ENCODE peak calls at places on chromosomes 4 and X, in six cellular contexts. A, S, O, E, V and K are unnamed samples.

GRCh38 chr4:24930136-24930535 is 17.3 kb upstream of the CCDC149 start:
- DNase-seq in A (no peak), S (no peak), O (no peak), E (no peak), V (no peak), K (no peak)

GRCh38 chr4:159341486-159341885 is 238.6 kb downstream of the RAPGEF2 start:
- DNase-seq in A (no peak), S (no peak), O (no peak), E (no peak), V (no peak), K (no peak)

GRCh38 chr4:53592686-53593641 is 1.7 kb upstream of the LNX1 start:
- DNase-seq in A (no peak), S (peak; percentile 69), O (peak; percentile 77), E (peak; percentile 77), V (peak; percentile 80), K (no peak)

GRCh38 chr4:38509551-38509950 is 154.4 kb upstream of the KLF3 start:
- DNase-seq in A (no peak), S (no peak), O (no peak), E (no peak), V (no peak), K (peak; percentile 80)

GRCh38 chrX:116243039-116243438 is 72.5 kb downstream of the AGTR2 start:
- DNase-seq in A (no peak), S (no peak), O (no peak), E (no peak), V (no peak), K (no peak)

GRCh38 chr4:1047106-1047975 is 35.9 kb downstream of the FGFRL1 start:
- DNase-seq in A (peak; percentile 67), S (peak; percentile 38), O (peak; percentile 54), E (peak; percentile 85), V (no peak), K (no peak)

GRCh38 chrX:15207384-15207783 is 62.5 kb downstream of the ASB9 start:
- DNase-seq in A (no peak), S (no peak), O (no peak), E (no peak), V (no peak), K (no peak)

GRCh38 chr4:84085986-84086385 is 413.1 kb downstream of the NKX6-1 start:
- DNase-seq in A (no peak), S (no peak), O (no peak), E (no peak), V (no peak), K (no peak)

GRCh38 chr4:53712326-53712725 is 121.0 kb upstream of the LNX1 start:
- DNase-seq in A (no peak), S (no peak), O (no peak), E (peak; percentile 28), V (no peak), K (no peak)

GRCh38 chrX:123254457-123254856 is 70.4 kb downstream of the GRIA3 start:
- DNase-seq in A (no peak), S (no peak), O (no peak), E (no peak), V (no peak), K (no peak)

DNA sequence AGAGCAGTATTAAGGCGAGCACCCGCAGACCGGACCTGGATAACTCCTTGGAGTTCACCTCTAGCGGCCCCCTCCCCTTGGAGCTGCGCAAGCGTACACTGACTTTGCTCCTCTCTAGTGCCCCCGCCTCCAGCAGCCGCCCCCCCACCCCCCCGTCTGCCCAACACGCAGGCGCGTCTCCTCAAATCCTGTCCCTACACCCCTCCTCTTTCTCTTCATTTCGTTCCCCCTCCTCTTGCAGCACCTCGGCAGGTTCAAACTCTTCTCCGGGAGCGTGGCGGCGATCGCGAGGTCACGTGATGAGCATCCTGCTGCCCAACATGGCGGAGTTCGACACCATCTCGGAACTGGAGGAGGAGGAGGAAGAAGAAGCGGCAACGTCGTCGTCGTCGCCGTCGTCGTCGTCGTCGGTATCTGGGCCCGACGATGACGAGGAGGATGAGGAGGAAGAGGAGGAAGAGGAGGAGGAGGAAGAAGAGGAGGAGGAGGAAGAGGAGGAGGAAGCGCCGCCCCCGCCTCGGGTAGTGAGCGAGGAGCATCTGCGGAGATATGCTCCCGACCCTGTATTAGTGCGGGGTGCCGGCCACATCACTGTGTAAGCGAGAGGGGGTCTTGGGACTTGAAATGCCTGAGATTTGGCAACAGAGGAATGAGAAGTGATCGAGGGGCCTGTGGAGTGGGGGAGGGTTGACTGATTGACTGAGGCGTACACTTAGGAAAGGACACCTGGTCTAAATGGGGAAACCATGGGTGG is at the start of gene CHIC1:
- DNase-seq in A (peak; percentile 85), S (peak; percentile 66), O (peak; percentile 65), E (peak; percentile 55), V (peak; percentile 70), K (peak; percentile 93)
- TF ChIP-seq POLR2AphosphoS5 in A (peak; percentile 8), S (no peak), O (peak; percentile 72), E (no peak), V (no peak), K (peak; percentile 12)

DNA sequence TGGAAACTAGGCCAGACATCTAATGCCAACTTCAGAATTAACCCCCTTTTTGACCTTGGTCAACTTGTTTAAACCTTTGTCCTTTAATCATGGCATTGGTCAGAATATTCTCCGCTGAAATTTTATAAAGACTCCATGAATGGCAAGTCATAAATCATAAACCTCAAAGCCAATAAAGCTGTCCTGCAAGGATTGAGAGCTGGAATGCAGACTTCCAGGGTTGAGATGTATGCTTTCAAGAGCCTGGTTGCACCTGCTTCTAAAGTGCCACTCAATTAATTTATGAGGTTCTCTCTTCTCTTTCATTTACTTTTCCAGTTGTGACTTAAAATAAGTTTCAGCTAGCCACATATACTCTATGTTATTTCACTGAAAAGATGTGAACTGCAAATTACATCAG is 136.2 kb upstream of the HCCS start:
- DNase-seq in A (no peak), S (no peak), O (no peak), E (no peak), V (no peak), K (no peak)
- TF ChIP-seq EP300 in A (no peak), S (no peak), O (no peak), E (no peak), V (no peak), K (no peak)

DNA sequence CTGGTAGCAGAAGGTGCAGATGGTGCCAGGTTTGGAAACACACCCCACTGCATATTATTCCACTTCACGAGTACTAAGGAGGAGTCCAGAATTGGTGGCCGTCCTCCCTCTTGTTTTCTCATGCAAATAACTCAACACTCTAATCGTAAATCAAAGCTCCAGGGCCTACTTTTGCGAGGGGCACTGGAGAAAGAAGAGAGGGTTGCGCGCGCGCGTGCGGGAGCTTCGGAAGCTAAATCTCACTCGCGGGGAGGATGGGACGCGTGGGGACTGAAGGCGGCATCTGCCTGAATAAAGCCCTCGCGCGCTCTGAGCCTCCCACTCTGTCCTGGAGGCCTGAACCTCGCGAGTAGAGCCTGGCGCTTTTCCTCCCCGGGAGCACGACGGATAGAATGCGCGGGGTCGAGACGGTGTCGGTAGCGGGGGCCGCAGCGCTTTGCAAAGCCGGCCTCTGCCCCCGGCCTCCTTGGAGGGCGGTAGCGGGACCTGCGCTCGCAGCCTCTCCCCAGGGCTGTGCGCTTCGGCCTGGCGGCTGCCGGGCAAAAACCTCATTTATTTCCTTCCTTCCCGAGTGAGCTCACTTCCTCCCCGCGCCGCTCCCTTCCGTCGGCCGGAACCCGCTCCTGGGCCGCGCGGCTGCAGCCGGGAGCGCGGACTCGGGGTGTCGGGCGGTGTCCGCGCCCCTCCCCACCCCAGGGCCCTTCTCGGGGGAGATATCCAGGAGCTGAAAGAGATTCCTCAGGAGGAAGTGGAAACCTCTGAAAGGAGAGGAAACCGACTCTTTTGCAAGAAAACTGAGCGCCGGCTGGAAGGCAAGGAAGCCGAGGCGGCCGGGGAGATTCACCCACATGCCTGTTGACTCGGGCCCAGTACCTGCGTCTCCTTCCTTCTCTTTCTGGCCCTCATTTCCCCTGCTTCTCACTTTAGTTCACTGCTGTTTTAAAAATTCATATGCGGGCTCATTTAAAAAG is 20.7 kb downstream of the HAND2 start:
- DNase-seq in A (peak; percentile 87), S (no peak), O (peak; percentile 65), E (no peak), V (no peak), K (no peak)
- TF ChIP-seq POLR2A in A (peak; percentile 68), S (peak; percentile 23), O (no peak), E (no peak), V (no peak), K (no peak)

DNA sequence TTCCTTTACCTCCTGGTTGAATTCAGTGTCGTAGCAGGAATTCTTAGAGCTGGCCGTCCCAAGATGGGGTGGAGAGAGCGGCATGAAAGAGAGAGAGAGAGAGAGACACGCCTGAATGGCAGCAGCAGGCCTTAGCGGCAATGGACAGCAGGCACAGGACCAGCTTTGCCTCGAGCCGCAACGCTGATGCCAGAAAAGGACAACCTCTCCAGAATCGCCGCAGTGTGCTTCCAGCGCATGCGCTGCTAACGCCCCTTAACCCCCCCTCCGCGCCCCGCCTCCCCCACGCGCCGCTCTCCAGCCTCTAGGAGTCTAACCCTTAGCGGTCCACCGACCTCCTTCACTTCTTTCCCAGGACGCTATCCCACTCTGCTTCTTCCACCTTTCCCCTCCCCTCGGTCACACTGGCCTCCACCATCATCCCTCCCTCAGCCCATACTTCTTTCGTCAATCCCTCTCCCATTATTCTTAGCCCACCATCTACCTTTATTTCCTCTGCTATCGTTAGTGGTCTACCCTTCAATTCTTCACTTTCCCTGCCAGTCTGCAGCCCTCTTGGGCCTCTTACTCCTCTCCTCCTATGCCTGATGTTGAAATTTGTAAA is 10.5 kb upstream of the ZCCHC13 start:
- DNase-seq in A (peak; percentile 93), S (peak; percentile 79), O (peak; percentile 63), E (peak; percentile 75), V (peak; percentile 83), K (peak; percentile 92)
- TF ChIP-seq POLR2AphosphoS5 in A (peak; percentile 75), S (peak; percentile 75), O (peak; percentile 75), E (peak; percentile 20), V (no peak), K (peak; percentile 81)

GRCh38 chr4:80876810-80877209 is 153.7 kb upstream of the BMP3 start:
- DNase-seq in A (no peak), S (no peak), O (no peak), E (no peak), V (no peak), K (no peak)
- TF ChIP-seq EP300 in A (no peak), S (no peak), O (no peak), E (no peak), V (no peak), K (no peak)

GRCh38 chr4:147683717-147684700 is at the start of gene PRMT9:
- DNase-seq in A (peak; percentile 96), S (peak; percentile 94), O (peak; percentile 93), E (peak; percentile 92), V (peak; percentile 93), K (peak; percentile 96)
- TF ChIP-seq POLR2A in A (peak; percentile 90), S (peak; percentile 82), O (peak; percentile 92), E (peak; percentile 80), V (peak; percentile 95), K (peak; percentile 73)

DNA sequence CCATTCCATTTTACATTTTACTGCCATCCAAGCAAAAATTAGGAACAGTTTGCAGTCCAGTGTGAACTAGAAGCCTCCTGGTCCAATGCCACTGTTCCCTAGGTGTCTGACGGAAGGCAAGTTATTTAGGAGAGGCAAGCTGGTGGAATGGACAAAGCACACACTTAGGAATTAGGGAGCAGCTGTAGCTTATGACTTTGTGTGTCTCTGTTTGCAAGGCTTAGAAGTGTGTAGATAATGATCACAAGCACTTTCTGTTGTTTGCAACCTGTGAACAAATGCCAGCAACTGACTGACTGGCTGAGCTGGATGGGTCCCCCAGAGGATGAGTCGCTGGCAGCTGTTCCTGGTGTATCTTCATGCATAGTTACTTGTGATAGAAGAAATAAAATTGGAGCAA is 64.1 kb upstream of the BEND4 start:
- DNase-seq in A (no peak), S (no peak), O (no peak), E (no peak), V (no peak), K (no peak)
- TF ChIP-seq POLR2AphosphoS5 in A (no peak), S (no peak), O (no peak), E (no peak), V (no peak), K (no peak)